ENCODE peak calls at places on chromosomes 4 and X, in five cellular contexts. O, V, W, Q and R are unnamed samples.

GRCh38 chr4:15947684-15948083 is 9.1 kb upstream of the FGFBP1 start:
- DNase-seq in O (no peak), V (no peak), W (no peak), Q (no peak), R (no peak)

GRCh38 chr4:10099521-10100325 is 16.9 kb downstream of the WDR1 start:
- DNase-seq in O (no peak), V (no peak), W (no peak), Q (no peak), R (no peak)

GRCh38 chr4:169404959-169405358 is 134.2 kb upstream of the SH3RF1 start:
- DNase-seq in O (no peak), V (no peak), W (no peak), Q (no peak), R (no peak)

GRCh38 chrX:106481341-106481740 is 130.4 kb upstream of the RADX start:
- DNase-seq in O (peak), V (peak), W (peak), Q (peak), R (peak)

GRCh38 chr4:162282711-162283110 is 118.9 kb upstream of the FSTL5 start:
- DNase-seq in O (no peak), V (no peak), W (no peak), Q (no peak), R (no peak)

GRCh38 chr4:16765549-16765948 is 132.9 kb downstream of the LDB2 start:
- DNase-seq in O (no peak), V (no peak), W (no peak), Q (no peak), R (no peak)

GRCh38 chrX:76183289-76184057 is 10.6 kb downstream of the PBDC1 start:
- DNase-seq in O (no peak), V (no peak), W (no peak), Q (peak), R (no peak)

GRCh38 chr4:136867465-136867864 is 664.8 kb downstream of the PCDH18 start:
- DNase-seq in O (no peak), V (no peak), W (no peak), Q (no peak), R (no peak)

GRCh38 chr4:15436515-15436914 is 8.7 kb downstream of the C1QTNF7 start:
- DNase-seq in O (no peak), V (no peak), W (no peak), Q (no peak), R (peak)

GRCh38 chr4:17763352-17763890 is 18.0 kb downstream of the FAM184B start:
- DNase-seq in O (no peak), V (no peak), W (no peak), Q (no peak), R (peak)

GRCh38 chr4:181078236-181078635 is 1165.0 kb upstream of the TENM3 start:
- DNase-seq in O (no peak), V (no peak), W (no peak), Q (no peak), R (no peak)

GRCh38 chrX:68935362-68935761 is 106.5 kb downstream of the EFNB1 start:
- DNase-seq in O (no peak), V (no peak), W (no peak), Q (no peak), R (no peak)

GRCh38 chrX:71533514-71533849 is 578 bp downstream of the OGT start:
- DNase-seq in O (no peak), V (peak), W (no peak), Q (no peak), R (no peak)

GRCh38 chr4:37561196-37561802 is 124.9 kb downstream of the RELL1 start:
- DNase-seq in O (no peak), V (no peak), W (no peak), Q (no peak), R (no peak)

GRCh38 chr4:173794662-173795061 is 264.6 kb upstream of the HAND2 start:
- DNase-seq in O (no peak), V (no peak), W (no peak), Q (no peak), R (no peak)

GRCh38 chr4:68734095-68734494 is 63.6 kb upstream of the UGT2B15 start:
- DNase-seq in O (no peak), V (no peak), W (peak), Q (peak), R (no peak)

GRCh38 chr4:39631700-39632079 is 7.0 kb downstream of the SMIM14 start:
- DNase-seq in O (no peak), V (no peak), W (no peak), Q (no peak), R (no peak)

GRCh38 chr4:23822181-23822580 is 67.7 kb downstream of the PPARGC1A start:
- DNase-seq in O (no peak), V (no peak), W (no peak), Q (no peak), R (no peak)

GRCh38 chr4:134337584-134337983 is 136.0 kb upstream of the PABPC4L start:
- DNase-seq in O (no peak), V (no peak), W (no peak), Q (no peak), R (no peak)

GRCh38 chrX:8813036-8813435 is 11.9 kb upstream of the FAM9A start:
- DNase-seq in O (no peak), V (no peak), W (no peak), Q (no peak), R (no peak)

GRCh38 chrX:12978205-12979010 is 3.5 kb downstream of the TMSB4X start:
- DNase-seq in O (no peak), V (peak), W (no peak), Q (no peak), R (no peak)

GRCh38 chrX:23003121-23003520 is 3.4 kb downstream of the DDX53 start:
- DNase-seq in O (no peak), V (no peak), W (no peak), Q (no peak), R (no peak)

GRCh38 chr4:99052902-99053301 is 35.7 kb downstream of the ADH5 start:
- DNase-seq in O (no peak), V (no peak), W (no peak), Q (no peak), R (no peak)
- TF ChIP-seq ZBTB33 in O (no peak), V (no peak), W (no peak), Q (no peak), R (no peak)

GRCh38 chr4:41258783-41259182 is 2.1 kb downstream of the UCHL1 start:
- DNase-seq in O (peak), V (no peak), W (no peak), Q (peak), R (peak)
- TF ChIP-seq ZBTB33 in O (no peak), V (no peak), W (no peak), Q (no peak), R (no peak)

DNA sequence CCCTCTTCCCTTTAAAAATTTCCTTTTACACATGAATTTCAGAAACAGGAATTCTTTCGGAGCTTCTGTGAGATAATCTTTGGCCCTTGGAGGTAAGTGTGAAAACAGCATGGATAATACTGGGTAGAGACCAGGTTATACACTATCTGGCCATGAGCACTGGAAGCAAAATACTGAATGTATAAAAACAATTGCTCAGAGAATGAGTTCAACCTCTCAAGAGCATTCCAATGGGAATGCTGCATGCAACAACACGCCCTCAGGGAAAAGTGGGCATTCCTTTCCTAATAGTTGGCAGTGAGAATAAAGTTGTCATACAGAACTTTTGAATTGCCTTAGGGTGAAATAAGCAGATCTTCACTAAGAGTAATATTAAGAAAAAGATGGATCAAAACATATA is 574.8 kb upstream of the DIPK2B start:
- DNase-seq in O (no peak), V (no peak), W (no peak), Q (no peak), R (no peak)
- TF ChIP-seq ZBTB33 in O (no peak), V (no peak), W (no peak), Q (no peak), R (no peak)

GRCh38 chr4:28724239-28724638 is 1863.6 kb downstream of the STIM2 start:
- DNase-seq in O (no peak), V (no peak), W (no peak), Q (no peak), R (no peak)

DNA sequence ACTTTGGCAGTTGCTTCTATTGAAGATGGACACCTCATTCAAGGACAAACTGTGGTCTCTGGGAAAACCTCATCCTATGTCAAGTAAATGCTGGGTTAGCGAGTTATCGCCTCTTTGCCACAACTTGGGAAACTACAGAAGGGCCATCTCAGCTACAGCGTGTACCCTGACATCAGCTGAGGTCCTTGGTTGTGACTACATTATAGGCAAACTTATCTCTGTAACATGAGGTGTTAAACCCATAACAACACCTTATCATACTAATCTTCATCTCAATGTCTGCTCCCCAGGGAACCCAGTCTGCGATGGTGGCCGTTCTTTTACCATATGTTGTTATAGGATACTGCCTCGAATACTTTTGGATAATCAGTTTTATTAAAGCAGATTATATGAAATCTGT is 1862.7 kb downstream of the STIM2 start:
- DNase-seq in O (no peak), V (no peak), W (no peak), Q (no peak), R (no peak)
- TF ChIP-seq ZBTB33 in O (no peak), V (no peak), W (no peak), Q (no peak), R (no peak)